ENCODE peak calls at places on chromosomes 2 and 18, in eight cellular contexts. Y, O, K, D, P, A, U and T are unnamed samples.

GRCh38 chr2:9844581-9844980 is 1.3 kb downstream of the TAF1B start:
- DNase-seq in K (no peak), O (peak), Y (peak), P (no peak), U (peak), D (no peak), A (no peak), T (no peak)

GRCh38 chr2:72933207-72933606 is 15.9 kb downstream of the EMX1 start:
- DNase-seq in A (no peak), D (no peak), O (no peak), K (no peak), P (no peak), U (no peak), Y (no peak), T (no peak)

GRCh38 chr2:54724560-54725342 is 1.3 kb downstream of the EML6 start:
- DNase-seq in D (no peak), A (peak), K (peak), Y (no peak), O (no peak), P (peak), U (peak), T (peak)

GRCh38 chr2:210432633-210433032 is 43.9 kb downstream of the LANCL1 start:
- DNase-seq in U (no peak), D (no peak), K (no peak), O (no peak), A (no peak), Y (no peak), P (no peak), T (no peak)

GRCh38 chr18:42644729-42645131 is 470.8 kb downstream of the RIT2 start:
- DNase-seq in A (no peak), Y (no peak), U (no peak), O (no peak), K (no peak), P (peak), D (no peak), T (no peak)

GRCh38 chr2:39422700-39423099 is 14.4 kb downstream of the MAP4K3 start:
- DNase-seq in U (no peak), Y (no peak), D (no peak), A (no peak), K (no peak), P (no peak), O (no peak), T (no peak)

GRCh38 chr2:173831312-173832229 is 133.6 kb downstream of the SP3 start:
- DNase-seq in P (no peak), O (peak), Y (peak), A (no peak), K (no peak), D (no peak), U (no peak), T (peak)

GRCh38 chr2:46297546-46298271 is 502 bp downstream of the EPAS1 start:
- DNase-seq in D (no peak), A (peak), Y (no peak), K (peak), O (no peak), U (peak), P (peak), T (peak)

GRCh38 chr2:33210626-33211025 is 263.9 kb downstream of the LTBP1 start:
- DNase-seq in A (no peak), D (peak), Y (peak), P (peak), O (peak), U (no peak), K (no peak), T (peak)

GRCh38 chr2:11220445-11220844 is 65.2 kb downstream of the SLC66A3 start:
- DNase-seq in K (no peak), U (no peak), A (no peak), O (no peak), Y (no peak), P (no peak), D (no peak), T (no peak)

GRCh38 chr2:207768168-207768890 is 1.4 kb downstream of the FZD5 start:
- DNase-seq in U (no peak), Y (no peak), P (peak), K (peak), O (peak), D (no peak), A (peak), T (peak)

GRCh38 chr2:42125887-42126594 is 43.1 kb upstream of the EML4 start:
- DNase-seq in Y (no peak), U (no peak), D (no peak), O (peak), P (no peak), K (no peak), A (peak), T (peak)

GRCh38 chr18:5197032-5197434 is at the start of gene AKAIN1:
- DNase-seq in A (peak), D (no peak), U (no peak), P (peak), Y (peak), K (peak), O (peak), T (peak)

GRCh38 chr2:232901711-232902578 is 31.9 kb downstream of the SNORC start:
- DNase-seq in A (peak), P (peak), O (peak), D (peak), K (no peak), U (no peak), Y (peak), T (no peak)

GRCh38 chr2:5315512-5315911 is 376.7 kb upstream of the SOX11 start:
- DNase-seq in P (no peak), A (no peak), K (no peak), Y (no peak), U (no peak), O (no peak), D (no peak), T (peak)

GRCh38 chr2:68849579-68850030 is 21.6 kb downstream of the BMP10 start:
- DNase-seq in P (no peak), D (no peak), K (no peak), Y (peak), A (no peak), U (no peak), O (peak), T (no peak)

GRCh38 chr2:43556256-43556655 is 39.6 kb downstream of the THADA start:
- DNase-seq in O (no peak), K (no peak), A (no peak), D (no peak), Y (no peak), U (no peak), P (no peak), T (no peak)

GRCh38 chr2:43560231-43560547 is 35.6 kb downstream of the THADA start:
- DNase-seq in K (no peak), O (no peak), D (no peak), P (no peak), A (no peak), U (no peak), Y (no peak), T (no peak)

GRCh38 chr2:43559391-43560230 is 36.2 kb downstream of the THADA start:
- DNase-seq in K (no peak), U (peak), Y (no peak), P (no peak), O (no peak), A (no peak), D (no peak), T (no peak)
- H2AFZ ChIP-seq in K (no peak), U (no peak), Y (no peak), P (no peak), O (no peak), A (no peak), D (no peak), T (no peak)

GRCh38 chr2:182144780-182145170 is 159.1 kb downstream of the PPP1R1C start:
- DNase-seq in O (peak), P (peak), D (no peak), A (no peak), K (no peak), Y (no peak), U (no peak), T (no peak)

GRCh38 chr2:182144039-182144779 is 158.6 kb downstream of the PPP1R1C start:
- DNase-seq in O (no peak), K (no peak), Y (no peak), D (no peak), P (no peak), A (no peak), U (no peak), T (no peak)

DNA sequence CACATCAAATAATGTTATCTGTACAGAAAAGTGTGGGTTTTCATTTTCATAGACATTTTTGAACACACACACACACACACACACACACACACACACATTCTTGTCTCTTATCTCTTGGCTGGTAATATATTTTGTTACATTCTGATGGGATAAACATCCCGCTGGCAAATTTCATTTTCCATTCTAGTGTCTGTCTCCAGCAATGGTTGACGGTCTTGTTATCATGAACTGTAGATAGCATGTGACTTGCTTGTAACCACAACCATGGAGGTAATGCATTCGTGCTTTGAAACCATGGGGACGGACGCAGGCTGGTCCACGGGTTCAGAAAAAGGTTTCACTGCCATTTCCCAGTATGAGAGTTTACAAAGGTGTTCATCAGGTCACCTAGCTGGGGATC is 156.4 kb downstream of the PPP1R1C start:
- DNase-seq in U (no peak), P (no peak), D (no peak), K (no peak), Y (no peak), O (no peak), A (no peak), T (no peak)
- H2AFZ ChIP-seq in U (no peak), P (no peak), D (no peak), K (no peak), Y (peak), O (no peak), A (no peak), T (peak)

DNA sequence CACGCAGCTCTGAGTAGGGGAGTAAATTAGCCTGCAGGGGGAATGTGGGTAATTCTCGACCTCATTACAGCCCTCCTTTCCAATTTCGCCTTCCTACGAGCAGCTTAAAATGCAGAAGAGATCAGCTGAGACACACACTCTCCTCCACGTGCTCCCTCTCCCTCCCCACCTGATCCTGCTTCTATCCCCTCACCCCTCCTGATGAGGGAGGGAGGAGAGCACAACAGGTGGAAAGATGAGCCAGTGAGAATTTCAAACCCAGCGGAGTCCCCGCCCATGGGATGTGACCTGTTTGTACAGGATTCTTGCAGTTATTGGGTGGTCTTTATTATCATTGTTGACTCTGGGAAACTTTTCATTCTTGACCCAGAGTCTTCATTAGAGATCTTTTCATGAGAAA is 35.5 kb downstream of the DDX18 start:
- DNase-seq in K (peak), D (no peak), A (peak), Y (no peak), P (no peak), O (no peak), U (no peak), T (peak)
- H2AFZ ChIP-seq in K (peak), D (no peak), A (peak), Y (no peak), P (no peak), O (no peak), U (no peak), T (no peak)

GRCh38 chr2:1595274-1595673 is 149.0 kb downstream of the PXDN start:
- DNase-seq in P (no peak), D (no peak), O (no peak), U (no peak), A (peak), K (no peak), Y (no peak), T (no peak)

GRCh38 chr2:1591978-1592907 is 152.1 kb downstream of the PXDN start:
- DNase-seq in Y (peak), D (no peak), U (no peak), A (peak), P (peak), K (peak), O (peak), T (peak)

GRCh38 chr2:1591461-1591770 is 152.9 kb downstream of the PXDN start:
- DNase-seq in P (no peak), D (no peak), Y (no peak), O (no peak), K (no peak), U (no peak), A (peak), T (peak)

GRCh38 chr2:1593371-1594205 is 150.7 kb downstream of the PXDN start:
- DNase-seq in A (peak), K (no peak), U (no peak), O (peak), Y (peak), P (peak), D (no peak), T (peak)

DNA sequence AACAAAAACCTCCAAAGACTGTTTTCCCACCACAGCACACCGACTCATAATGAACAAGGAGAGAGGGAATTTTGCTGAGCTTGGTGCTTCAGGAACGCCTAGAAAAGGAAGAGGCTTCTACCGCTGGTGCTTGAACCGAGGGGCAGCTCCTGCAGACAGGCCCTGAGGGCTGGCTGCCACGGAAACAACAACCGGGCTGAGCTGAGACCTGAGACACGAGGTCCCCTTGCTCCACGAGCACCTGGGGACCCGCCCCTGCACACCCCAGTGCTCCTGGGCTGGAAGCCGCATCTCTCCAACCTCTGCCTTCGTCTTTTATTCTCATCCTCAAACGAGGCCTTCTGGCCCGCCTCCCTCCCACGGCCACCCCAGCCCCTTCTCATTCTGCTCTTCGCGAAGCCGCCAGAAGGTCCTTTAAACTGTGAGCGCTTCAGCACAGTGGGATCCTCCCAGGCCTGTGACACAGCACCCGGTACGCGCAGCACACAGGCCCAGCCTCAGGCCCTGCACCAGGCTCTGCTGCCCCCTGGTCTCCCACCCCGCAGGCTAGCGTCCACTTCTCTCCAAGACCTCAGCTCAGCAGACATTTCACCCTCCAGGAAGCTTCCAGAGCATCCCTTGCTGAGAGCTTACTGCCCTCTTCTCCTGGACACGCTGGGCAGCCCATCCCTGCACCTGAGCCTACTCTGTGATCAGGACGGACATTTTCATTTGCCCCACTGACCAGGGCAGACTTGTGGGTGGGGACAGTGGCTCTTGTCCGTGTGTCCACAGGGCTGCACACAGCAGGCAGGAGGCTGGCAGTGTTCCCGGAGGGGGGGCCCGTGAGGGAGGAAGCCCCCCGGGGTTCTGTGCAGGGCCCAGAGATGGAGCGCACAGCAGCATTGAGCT is 149.8 kb downstream of the PXDN start:
- DNase-seq in O (no peak), D (no peak), P (no peak), Y (no peak), A (peak), K (no peak), U (no peak), T (peak)
- H2AFZ ChIP-seq in O (no peak), D (no peak), P (no peak), Y (no peak), A (no peak), K (no peak), U (no peak), T (no peak)

GRCh38 chr18:56326386-56327072 is 311.9 kb downstream of the TXNL1 start:
- DNase-seq in Y (no peak), P (no peak), A (no peak), K (no peak), U (no peak), O (no peak), D (no peak), T (no peak)

GRCh38 chr18:56329536-56329935 is 308.9 kb downstream of the TXNL1 start:
- DNase-seq in Y (no peak), U (no peak), K (no peak), D (no peak), O (no peak), P (no peak), A (no peak), T (no peak)

GRCh38 chr18:56323673-56324072 is 314.7 kb downstream of the TXNL1 start:
- DNase-seq in A (no peak), K (no peak), P (no peak), D (no peak), U (no peak), Y (no peak), O (no peak), T (peak)

GRCh38 chr18:56330381-56331115 is 307.8 kb downstream of the TXNL1 start:
- DNase-seq in Y (no peak), P (no peak), D (no peak), K (no peak), A (no peak), O (no peak), U (no peak), T (no peak)

DNA sequence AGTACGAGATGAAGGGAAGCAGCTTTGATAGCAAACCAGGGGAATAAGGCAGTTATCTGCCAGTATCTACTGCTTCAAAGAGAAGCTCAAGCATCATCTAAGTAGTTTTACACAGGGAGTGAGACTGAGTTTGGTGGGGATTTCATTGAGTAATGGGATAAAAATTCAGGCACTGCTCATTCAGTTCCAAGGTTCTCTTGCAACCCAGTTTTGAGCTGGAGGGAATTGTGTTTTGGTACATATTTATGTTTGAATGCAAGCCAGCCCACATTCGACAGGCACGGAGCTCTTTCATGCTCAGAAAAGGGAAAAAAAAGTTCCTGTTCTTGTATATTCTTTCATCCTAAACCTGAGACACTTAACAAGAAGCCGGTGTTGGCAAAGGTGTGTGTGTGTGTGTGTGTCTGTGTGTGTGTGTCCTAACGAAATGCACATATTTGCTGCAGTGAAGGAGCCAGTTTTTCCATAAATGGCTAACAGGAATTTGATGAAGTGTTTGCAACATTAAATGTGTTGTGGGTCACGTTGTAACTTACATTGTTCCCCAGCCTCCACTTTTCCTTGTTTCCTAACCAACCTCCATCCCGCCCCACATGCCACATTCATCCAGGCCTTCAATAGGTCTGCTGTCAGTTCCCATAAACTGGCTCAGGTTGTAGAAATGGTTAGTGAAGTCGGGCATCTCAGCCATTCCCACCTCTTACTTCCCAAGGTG is 311.1 kb downstream of the TXNL1 start:
- DNase-seq in K (no peak), A (no peak), P (no peak), O (peak), D (no peak), Y (peak), U (no peak), T (no peak)
- H2AFZ ChIP-seq in K (peak), A (no peak), P (no peak), O (peak), D (no peak), Y (peak), U (no peak), T (no peak)

GRCh38 chr18:32550958-32551357 is 80.3 kb upstream of the GAREM1 start:
- DNase-seq in O (no peak), K (no peak), Y (no peak), P (no peak), D (no peak), A (peak), U (no peak), T (peak)
- H2AFZ ChIP-seq in O (no peak), K (no peak), Y (no peak), P (no peak), D (no peak), A (no peak), U (no peak), T (no peak)

GRCh38 chr18:26495267-26495666 is 53.1 kb downstream of the KCTD1 start:
- DNase-seq in D (no peak), P (no peak), K (no peak), Y (no peak), O (no peak), A (no peak), U (no peak), T (no peak)
- H2AFZ ChIP-seq in D (no peak), P (no peak), K (no peak), Y (no peak), O (no peak), A (no peak), U (no peak), T (no peak)